ENCODE peak calls at places on chromosomes 4 and X, in four cellular contexts. N is upper lobe of right lung, L is OCI-LY7, F is GM12865. U is an unnamed sample.

GRCh38 chr4:79678472-79679202 is 270.6 kb upstream of the GK2 start:
- DNase-seq in N (no peak), L (no peak), F (no peak), U (no peak)

GRCh38 chrX:14351889-14352288 is 177.4 kb upstream of the GLRA2 start:
- DNase-seq in N (no peak), L (no peak), F (no peak), U (no peak)

GRCh38 chr4:158824425-158825274 is 55.8 kb downstream of the FNIP2 start:
- DNase-seq in N (no peak), L (no peak), F (no peak), U (no peak)

GRCh38 chrX:65674351-65674893 is 7.0 kb downstream of the MSN start:
- DNase-seq in N (no peak), L (no peak), F (no peak), U (no peak)

GRCh38 chr4:171117457-171117856 is 695.7 kb upstream of the GALNTL6 start:
- DNase-seq in N (no peak), L (no peak), F (no peak), U (no peak)

GRCh38 chr4:47703964-47704363 is 133.9 kb downstream of the CORIN start:
- DNase-seq in N (no peak), L (no peak), F (no peak), U (no peak)

GRCh38 chr4:4858527-4858926 is 938 bp upstream of the MSX1 start:
- DNase-seq in N (peak), L (no peak), F (no peak), U (no peak)

GRCh38 chr4:142614621-142615323 is 231.3 kb downstream of the INPP4B start:
- DNase-seq in N (no peak), L (no peak), F (no peak), U (no peak)

GRCh38 chr4:163415668-163416067 is 57.9 kb downstream of the TKTL2 start:
- DNase-seq in N (no peak), L (no peak), F (no peak), U (no peak)

GRCh38 chr4:83392562-83392961 is 57.9 kb upstream of the HPSE start:
- DNase-seq in N (no peak), L (no peak), F (no peak), U (no peak)

GRCh38 chrX:148281920-148282319 is 218.5 kb upstream of the AFF2 start:
- DNase-seq in N (no peak), L (no peak), F (no peak), U (no peak)

GRCh38 chrX:100964362-100964761 is 5.1 kb upstream of the ARL13A start:
- DNase-seq in N (no peak), L (no peak), F (no peak), U (no peak)

GRCh38 chrX:2710041-2710471 is 19.0 kb downstream of the CD99 start:
- DNase-seq in N (no peak), L (no peak), F (no peak), U (no peak)

GRCh38 chr4:78768447-78769177 is 7.5 kb upstream of the BMP2K start:
- DNase-seq in N (no peak), L (no peak), F (no peak), U (no peak)

GRCh38 chrX:12505127-12505526 is 286.1 kb upstream of the PRPS2 start:
- DNase-seq in N (no peak), L (no peak), F (no peak), U (no peak)

GRCh38 chrX:147898951-147899350 is 12.8 kb upstream of the FMR1 start:
- DNase-seq in N (no peak), L (no peak), F (no peak), U (no peak)

GRCh38 chrX:124984140-124984813 is 335.4 kb upstream of the TEX13C start:
- DNase-seq in N (no peak), L (no peak), F (no peak), U (no peak)

GRCh38 chr4:23084559-23085248 is 392.0 kb downstream of the GBA3 start:
- DNase-seq in N (no peak), L (no peak), F (no peak), U (no peak)

GRCh38 chr4:154958621-154959358 is 177.7 kb downstream of the RBM46 start:
- DNase-seq in N (no peak), L (no peak), F (no peak), U (no peak)

DNA sequence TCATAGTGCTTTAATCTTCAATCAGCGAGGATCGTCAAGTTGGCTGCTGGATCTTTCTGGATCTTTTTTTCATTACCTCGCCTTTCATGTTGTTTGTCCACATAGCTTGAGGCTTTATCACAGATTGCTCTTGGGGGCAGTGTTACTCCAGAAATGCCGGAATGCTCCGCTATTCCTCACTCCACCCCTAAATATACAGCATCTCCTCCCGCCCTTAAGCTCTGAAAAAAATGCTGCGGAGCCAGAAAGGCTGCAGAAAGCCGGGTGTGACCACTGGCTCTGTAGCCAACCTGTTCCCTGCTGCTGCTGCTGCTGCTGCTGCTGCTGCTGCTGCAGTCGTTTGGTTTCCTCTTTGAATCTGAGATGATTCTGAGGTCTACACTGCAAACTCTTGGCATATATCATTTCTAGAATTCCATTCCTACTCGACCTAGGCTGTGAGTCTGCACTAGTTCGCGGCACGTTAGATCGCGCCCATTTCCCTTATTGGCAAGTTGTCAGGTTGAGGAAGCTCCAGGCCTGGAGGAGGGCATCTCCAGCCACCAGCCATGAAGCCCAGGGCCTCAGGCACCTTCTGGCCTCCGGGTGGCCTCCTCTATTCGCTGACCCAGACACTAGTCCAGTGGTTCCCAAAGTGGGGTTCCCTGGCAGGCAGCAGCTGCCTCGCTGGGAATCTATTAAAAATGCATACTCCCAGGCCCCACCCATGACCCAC is 34.2 kb downstream of the WDR13 start:
- DNase-seq in N (peak), L (peak), F (peak), U (peak)
- TF ChIP-seq CTCF in N (peak), L (peak), F (peak), U (peak)

DNA sequence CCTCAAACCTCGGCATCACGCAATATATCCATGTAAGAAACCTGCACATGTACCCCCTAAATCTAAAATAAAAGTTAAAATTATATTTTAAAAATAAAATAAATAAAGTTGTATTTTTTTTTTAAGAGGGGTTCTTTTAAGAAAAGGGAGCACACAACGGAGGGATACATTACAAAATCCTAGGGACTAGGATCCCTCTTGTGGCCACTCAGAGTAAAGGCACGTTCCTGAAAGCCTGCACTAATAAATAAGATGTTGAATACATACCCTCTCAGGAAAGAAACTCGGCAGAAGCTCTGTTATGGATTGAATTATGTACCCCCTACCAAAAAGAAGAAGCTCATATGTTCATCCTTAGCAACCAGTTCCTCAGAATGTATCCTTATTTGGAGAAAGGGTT is 50.9 kb upstream of the PRDX4 start:
- DNase-seq in N (no peak), L (peak), F (peak), U (peak)
- TF ChIP-seq CTCF in N (peak), L (peak), F (peak), U (peak)

GRCh38 chrX:53089224-53089842 is 4.6 kb upstream of the KANTR start:
- DNase-seq in N (no peak), L (peak), F (peak), U (peak)
- TF ChIP-seq CTCF in N (peak), L (peak), F (peak), U (peak)

DNA sequence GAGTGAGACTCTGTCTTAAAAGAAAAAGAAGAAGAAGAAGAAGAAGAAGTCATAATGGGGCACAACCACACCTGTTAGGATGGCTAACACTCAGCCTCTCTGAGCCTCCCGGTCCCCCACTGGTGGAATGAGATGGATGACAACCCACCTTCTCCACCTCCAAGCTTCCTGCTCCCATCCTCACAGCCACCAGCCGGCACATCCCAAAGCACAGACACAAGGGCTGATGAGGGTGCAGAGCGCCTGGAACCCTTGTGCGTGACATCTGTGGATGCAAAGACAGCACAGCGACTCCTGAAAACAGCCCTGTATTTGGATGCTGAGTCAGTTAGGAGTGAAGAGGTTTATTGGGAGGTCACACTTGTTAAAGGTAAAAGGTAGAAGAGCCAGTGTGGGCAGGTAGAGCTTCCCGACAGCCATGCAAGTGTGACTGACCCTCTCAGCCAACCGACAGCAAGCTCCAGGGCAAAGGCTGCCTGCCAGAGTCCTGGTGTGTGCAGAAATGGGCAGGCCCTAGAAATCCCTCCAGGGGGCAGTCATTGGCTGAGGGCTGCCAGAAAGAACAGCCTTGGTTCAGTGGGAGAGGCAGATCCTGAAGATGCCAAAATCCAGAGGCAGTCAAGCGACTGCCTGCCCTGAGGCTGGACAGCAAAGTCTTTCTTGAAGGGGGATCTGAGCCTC is 26.6 kb upstream of the MAN2B2 start:
- DNase-seq in N (no peak), L (peak), F (peak), U (no peak)
- TF ChIP-seq CTCF in N (no peak), L (peak), F (peak), U (peak)

DNA sequence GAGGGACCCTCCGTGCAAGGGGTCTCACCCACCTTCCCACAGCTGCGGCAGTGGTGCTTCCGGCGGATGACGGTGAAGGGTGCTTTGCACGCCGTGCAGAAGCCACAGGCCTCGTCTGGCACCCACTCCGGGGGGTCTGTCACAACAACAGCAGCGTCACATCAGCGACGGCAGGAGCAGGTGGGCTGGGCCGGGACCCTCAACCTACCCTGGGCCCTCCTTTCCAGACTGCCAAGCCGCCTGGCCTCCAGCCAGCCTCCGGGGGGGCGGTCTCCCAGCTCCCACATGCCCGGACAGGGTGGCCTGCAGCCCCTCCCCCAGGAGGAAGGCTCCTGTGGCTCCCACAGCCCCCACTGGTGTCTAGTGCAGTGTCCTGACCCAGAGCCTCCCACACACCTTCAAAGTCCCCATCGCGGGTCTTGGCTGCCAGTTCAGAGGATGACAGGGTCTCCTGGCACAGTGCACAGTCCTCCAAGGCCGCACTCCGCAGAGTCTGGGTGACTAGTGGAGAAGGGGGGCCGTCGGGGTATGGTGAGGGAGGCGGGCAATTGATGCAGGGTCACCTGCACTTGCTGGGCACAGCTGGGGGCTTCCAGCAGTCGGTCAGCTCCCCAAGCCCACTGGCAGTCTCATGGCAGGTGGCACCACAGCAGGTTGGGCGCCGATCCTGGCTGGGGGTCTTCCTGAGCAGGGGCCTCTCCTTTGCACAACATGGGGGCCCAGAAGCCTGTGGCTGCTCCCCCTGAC is 9.5 kb upstream of the MXD4 start:
- DNase-seq in N (no peak), L (no peak), F (no peak), U (no peak)
- TF ChIP-seq CTCF in N (no peak), L (no peak), F (no peak), U (no peak)

GRCh38 chrX:23883737-23884354 is 23.9 kb downstream of the APOO start:
- DNase-seq in N (no peak), L (no peak), F (no peak), U (no peak)

GRCh38 chrX:23884427-23885024 is 23.2 kb downstream of the APOO start:
- DNase-seq in N (no peak), L (no peak), F (no peak), U (no peak)

GRCh38 chrX:23887448-23887847 is 20.3 kb downstream of the APOO start:
- DNase-seq in N (no peak), L (no peak), F (no peak), U (no peak)

GRCh38 chrX:23887918-23888317 is 19.8 kb downstream of the APOO start:
- DNase-seq in N (no peak), L (no peak), F (no peak), U (no peak)

DNA sequence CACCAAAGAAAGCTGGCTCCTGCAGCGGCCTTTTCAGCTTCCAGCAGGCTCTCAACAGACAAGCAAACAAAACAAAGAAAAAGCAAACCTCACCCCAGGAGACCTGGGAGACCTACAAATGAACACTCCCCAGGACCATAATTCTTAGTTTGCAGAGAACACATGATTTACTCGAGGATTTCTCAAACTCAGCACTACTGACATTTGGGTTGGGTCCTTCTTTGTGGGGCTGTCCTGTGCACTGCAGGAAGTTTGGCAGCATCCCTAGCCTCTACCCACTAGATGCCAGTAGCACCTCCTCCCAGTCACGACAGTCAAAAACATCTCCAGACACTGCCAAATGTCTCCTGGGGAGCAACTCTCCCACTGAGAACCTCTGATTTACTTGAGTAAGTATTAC is 21.9 kb downstream of the APOO start:
- DNase-seq in N (no peak), L (no peak), F (no peak), U (no peak)
- TF ChIP-seq CTCF in N (no peak), L (no peak), F (no peak), U (no peak)

GRCh38 chr4:52172166-52172565 is 121.1 kb downstream of the SPATA18 start:
- DNase-seq in N (no peak), L (no peak), F (no peak), U (no peak)
- TF ChIP-seq CTCF in N (peak), L (peak), F (no peak), U (no peak)

GRCh38 chr4:32706893-32707292 is 1986.7 kb downstream of the PCDH7 start:
- DNase-seq in N (no peak), L (no peak), F (no peak), U (no peak)
- TF ChIP-seq CTCF in N (no peak), L (no peak), F (no peak), U (no peak)

U was measured in GM13977.